ENCODE peak calls at places on chromosome 14, in ten cellular contexts. U, C, Y, R, H, N, K, W, E and J are unnamed samples.
A peak's percentile ranks its signal among the peaks of the same experiment; 100 is the strongest.

GRCh38 chr14:89484445-89484844 is 67.4 kb upstream of the FOXN3 start:
- DNase-seq in U (no peak), C (no peak), Y (no peak), R (no peak), H (no peak), N (no peak), K (no peak), W (no peak), E (no peak), J (no peak)

GRCh38 chr14:38079268-38079667 is 128.4 kb upstream of the SSTR1 start:
- DNase-seq in U (no peak), C (no peak), Y (no peak), R (no peak), H (no peak), N (no peak), K (no peak), W (peak; percentile 63), E (no peak), J (no peak)

GRCh38 chr14:23984891-23985607 is 3.7 kb upstream of the DHRS4L2 start:
- DNase-seq in U (no peak), C (no peak), Y (peak; percentile 45), R (no peak), H (no peak), N (no peak), K (peak; percentile 37), W (peak; percentile 89), E (no peak), J (no peak)

GRCh38 chr14:68701001-68701741 is 91.7 kb downstream of the ZFP36L1 start:
- DNase-seq in U (no peak), C (no peak), Y (no peak), R (no peak), H (no peak), N (no peak), K (no peak), W (no peak), E (peak; percentile 7), J (no peak)

GRCh38 chr14:87877877-87878276 is 115.1 kb downstream of the GALC start:
- DNase-seq in U (no peak), C (no peak), Y (no peak), R (no peak), H (no peak), N (no peak), K (no peak), W (no peak), E (no peak), J (no peak)

GRCh38 chr14:68193970-68194634 is 374.5 kb downstream of the RAD51B start:
- DNase-seq in U (no peak), C (no peak), Y (no peak), R (no peak), H (no peak), N (no peak), K (no peak), W (peak; percentile 83), E (no peak), J (no peak)

GRCh38 chr14:90675399-90675798 is 140.8 kb downstream of the TTC7B start:
- DNase-seq in U (no peak), C (no peak), Y (no peak), R (no peak), H (peak; percentile 78), N (no peak), K (no peak), W (peak; percentile 75), E (no peak), J (no peak)

GRCh38 chr14:38145142-38145541 is 62.6 kb upstream of the SSTR1 start:
- DNase-seq in U (no peak), C (no peak), Y (no peak), R (no peak), H (no peak), N (no peak), K (no peak), W (no peak), E (no peak), J (no peak)

GRCh38 chr14:52467515-52468266 is 84.6 kb downstream of the TXNDC16 start:
- DNase-seq in U (no peak), C (no peak), Y (no peak), R (no peak), H (no peak), N (no peak), K (no peak), W (no peak), E (no peak), J (no peak)

GRCh38 chr14:99619873-99620834 is 16.1 kb upstream of the CCDC85C start:
- DNase-seq in U (no peak), C (no peak), Y (no peak), R (no peak), H (no peak), N (no peak), K (no peak), W (peak; percentile 13), E (no peak), J (no peak)

GRCh38 chr14:36429692-36430091 is 90.3 kb downstream of the NKX2-1 start:
- DNase-seq in U (no peak), C (no peak), Y (no peak), R (no peak), H (no peak), N (no peak), K (no peak), W (no peak), E (no peak), J (no peak)

GRCh38 chr14:100726812-100727564 is at the start of gene DLK1:
- DNase-seq in U (no peak), C (no peak), Y (no peak), R (no peak), H (no peak), N (no peak), K (no peak), W (no peak), E (no peak), J (no peak)

GRCh38 chr14:100531152-100531551 is 56.1 kb downstream of the BEGAIN start:
- DNase-seq in U (no peak), C (peak; percentile 33), Y (peak; percentile 2), R (no peak), H (no peak), N (no peak), K (no peak), W (no peak), E (no peak), J (peak; percentile 5)

GRCh38 chr14:105855893-105856675 is 329.7 kb downstream of the TMEM121 start:
- DNase-seq in U (no peak), C (peak; percentile 44), Y (no peak), R (peak; percentile 7), H (no peak), N (no peak), K (no peak), W (no peak), E (peak; percentile 69), J (no peak)
- H3K9me3 ChIP-seq in U (no peaks in the 10 kb centered on the region), C (no peaks in the 10 kb centered on the region), Y (no peaks in the 10 kb centered on the region), R (no peaks in the 10 kb centered on the region), H (no peaks in the 10 kb centered on the region), N (no peaks in the 10 kb centered on the region), K (no peaks in the 10 kb centered on the region), W (no peaks in the 10 kb centered on the region), E (no peaks in the 10 kb centered on the region), J (no peaks in the 10 kb centered on the region)

GRCh38 chr14:105006831-105007592 is 13.9 kb downstream of the CDCA4 start:
- DNase-seq in U (no peak), C (no peak), Y (no peak), R (no peak), H (no peak), N (no peak), K (no peak), W (no peak), E (no peak), J (no peak)
- H3K9me3 ChIP-seq in U (no peaks in the 10 kb centered on the region), C (no peaks in the 10 kb centered on the region), Y (no peaks in the 10 kb centered on the region), R (no peaks in the 10 kb centered on the region), H (no peaks in the 10 kb centered on the region), N (no peaks in the 10 kb centered on the region), K (no peaks in the 10 kb centered on the region), W (no peaks in the 10 kb centered on the region), E (no peaks in the 10 kb centered on the region), J (no peaks in the 10 kb centered on the region)

GRCh38 chr14:25884657-25885056 is 713.2 kb downstream of the NOVA1 start:
- DNase-seq in U (no peak), C (no peak), Y (no peak), R (no peak), H (no peak), N (no peak), K (no peak), W (no peak), E (no peak), J (no peak)

GRCh38 chr14:25887251-25887908 is 710.5 kb downstream of the NOVA1 start:
- DNase-seq in U (no peak), C (no peak), Y (no peak), R (no peak), H (no peak), N (no peak), K (no peak), W (no peak), E (no peak), J (no peak)

DNA sequence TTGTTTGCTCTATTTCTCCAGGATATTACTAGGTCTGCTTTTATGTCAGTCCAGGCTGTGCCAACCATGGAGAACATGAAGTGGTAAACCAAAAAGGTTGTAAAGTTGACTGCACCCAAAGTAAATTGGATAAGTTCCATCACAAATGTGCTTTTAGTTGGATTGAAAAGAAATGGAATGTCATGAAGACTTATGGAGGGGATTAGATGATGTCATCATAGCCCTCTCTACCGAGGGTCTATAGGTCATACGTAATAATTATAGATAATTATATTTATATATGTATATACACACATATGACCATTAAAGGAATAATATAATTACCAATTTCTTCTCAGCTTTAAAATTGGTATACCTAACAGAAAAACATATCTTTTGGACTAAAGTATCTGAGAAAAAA is 714.9 kb downstream of the NOVA1 start:
- DNase-seq in U (no peak), C (no peak), Y (no peak), R (no peak), H (no peak), N (no peak), K (no peak), W (no peak), E (no peak), J (no peak)
- H3K9me3 ChIP-seq in U (no peaks in the 10 kb centered on the region), C (no peaks in the 10 kb centered on the region), Y (no peaks in the 10 kb centered on the region), R (no peaks in the 10 kb centered on the region), H (no peaks in the 10 kb centered on the region), N (no peaks in the 10 kb centered on the region), K (no peaks in the 10 kb centered on the region), W (no peaks in the 10 kb centered on the region), E (no peaks in the 10 kb centered on the region), J (no peaks in the 10 kb centered on the region)

GRCh38 chr14:29265852-29266251 is 499.3 kb downstream of the FOXG1 start:
- DNase-seq in U (no peak), C (no peak), Y (no peak), R (no peak), H (no peak), N (no peak), K (no peak), W (no peak), E (no peak), J (no peak)

GRCh38 chr14:29262979-29263378 is 496.4 kb downstream of the FOXG1 start:
- DNase-seq in U (no peak), C (no peak), Y (no peak), R (no peak), H (no peak), N (no peak), K (no peak), W (no peak), E (no peak), J (no peak)

DNA sequence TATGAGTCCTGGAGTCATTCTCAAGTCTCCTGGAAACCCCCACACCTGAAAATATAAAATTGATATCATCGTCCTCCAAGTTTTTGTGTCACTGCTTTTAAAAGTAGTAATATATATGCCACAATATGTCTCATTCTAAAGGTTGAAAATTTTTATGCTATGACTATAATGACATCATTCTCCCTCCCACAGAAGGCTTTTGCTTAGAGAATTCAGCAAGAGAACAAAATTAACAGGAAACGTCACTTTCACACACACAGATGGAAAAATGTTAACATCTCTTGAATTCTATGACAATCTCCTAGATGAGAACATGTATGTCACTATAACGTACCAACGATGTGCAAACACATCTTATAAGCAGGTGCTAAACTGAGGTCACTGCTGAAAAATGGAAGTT is 498.3 kb downstream of the FOXG1 start:
- DNase-seq in U (no peak), C (no peak), Y (no peak), R (no peak), H (no peak), N (no peak), K (no peak), W (no peak), E (no peak), J (no peak)
- H3K9me3 ChIP-seq in U (peaks cover 10% of the 10 kb centered on the region), C (no peaks in the 10 kb centered on the region), Y (no peaks in the 10 kb centered on the region), R (no peaks in the 10 kb centered on the region), H (no peaks in the 10 kb centered on the region), N (no peaks in the 10 kb centered on the region), K (no peaks in the 10 kb centered on the region), W (no peaks in the 10 kb centered on the region), E (no peaks in the 10 kb centered on the region), J (peaks cover 2% of the 10 kb centered on the region)